ENCODE peak calls at places on chromosomes 16 and 17, in nine cellular contexts. N is RPMI7951; P is bronchial epithelial cell; W is activated CD4-positive, alpha-beta T cell treated with anti-CD3 and anti-CD28 coated beads for 48 hours; A is CD8-positive, alpha-beta T cell; X is HCT116; U is stromal cell of bone marrow; M is left lung; J is endothelial cell. R is an unnamed sample.

GRCh38 chr16:9860876-9861275 is 321.4 kb downstream of the GRIN2A start:
- DNase-seq in N (no peak), P (peak; percentile 31), W (no peak), A (no peak), X (no peak), U (no peak), M (no peak), J (no peak), R (no peak)

GRCh38 chr17:8438441-8438840 is 2.8 kb downstream of the NDEL1 start:
- DNase-seq in N (no peak), P (no peak), W (no peak), A (no peak), X (no peak), U (no peak), M (no peak), J (no peak), R (peak; percentile 41)

GRCh38 chr16:30948956-30949654 is at the start of gene ORAI3:
- DNase-seq in N (peak; percentile 67), P (peak; percentile 54), W (peak; percentile 58), A (no peak), X (no peak), U (peak; percentile 35), M (peak; percentile 98), J (peak; percentile 74), R (no peak)

GRCh38 chr17:65123757-65124675 is 13.2 kb upstream of the RGS9 start:
- DNase-seq in N (no peak), P (peak; percentile 66), W (no peak), A (no peak), X (no peak), U (no peak), M (no peak), J (no peak), R (no peak)

GRCh38 chr17:32445976-32446375 is 1.7 kb downstream of the PSMD11 start:
- DNase-seq in N (peak; percentile 33), P (peak; percentile 38), W (no peak), A (no peak), X (no peak), U (peak; percentile 32), M (no peak), J (no peak), R (no peak)

GRCh38 chr17:64148017-64148631 is 18.2 kb upstream of the ERN1 start:
- DNase-seq in N (no peak), P (peak; percentile 11), W (no peak), A (no peak), X (no peak), U (no peak), M (no peak), J (no peak), R (peak; percentile 23)

GRCh38 chr17:55730380-55730779 is 7.7 kb upstream of the TMEM100 start:
- DNase-seq in N (no peak), P (no peak), W (no peak), A (no peak), X (no peak), U (no peak), M (no peak), J (no peak), R (no peak)

GRCh38 chr16:52294660-52295059 is 252.3 kb downstream of the TOX3 start:
- DNase-seq in N (no peak), P (no peak), W (no peak), A (no peak), X (no peak), U (no peak), M (no peak), J (no peak), R (no peak)

GRCh38 chr17:43338886-43339516 is 59.8 kb upstream of the ARL4D start:
- DNase-seq in N (peak; percentile 68), P (peak; percentile 46), W (peak; percentile 78), A (peak; percentile 39), X (no peak), U (peak; percentile 25), M (peak; percentile 79), J (peak; percentile 69), R (peak; percentile 44)

GRCh38 chr17:7549401-7550055 is 670 bp downstream of the TNFSF12 start:
- DNase-seq in N (no peak), P (no peak), W (peak; percentile 63), A (no peak), X (no peak), U (no peak), M (no peak), J (no peak), R (no peak)

GRCh38 chr16:67055712-67056487 is 27.0 kb downstream of the CBFB start:
- DNase-seq in N (peak; percentile 96), P (peak; percentile 98), W (peak; percentile 30), A (no peak), X (no peak), U (peak; percentile 93), M (no peak), J (no peak), R (no peak)

GRCh38 chr17:82221341-82221902 is 7.4 kb upstream of the SLC16A3 start:
- DNase-seq in N (no peak), P (no peak), W (no peak), A (no peak), X (no peak), U (no peak), M (no peak), J (no peak), R (no peak)

GRCh38 chr17:60695960-60696359 is 18.3 kb downstream of the BCAS3 start:
- DNase-seq in N (no peak), P (peak; percentile 64), W (no peak), A (no peak), X (no peak), U (no peak), M (no peak), J (no peak), R (no peak)

GRCh38 chr16:89499767-89500166 is 8.4 kb upstream of the SPG7 start:
- DNase-seq in N (no peak), P (no peak), W (no peak), A (no peak), X (no peak), U (no peak), M (peak; percentile 3), J (no peak), R (no peak)

GRCh38 chr16:10598157-10598556 is 17.8 kb upstream of the EMP2 start:
- DNase-seq in N (no peak), P (peak; percentile 13), W (no peak), A (no peak), X (no peak), U (no peak), M (no peak), J (no peak), R (no peak)

GRCh38 chr17:41163828-41164227 is 3.3 kb upstream of the KRTAP4-4 start:
- DNase-seq in N (no peak), P (peak; percentile 54), W (no peak), A (no peak), X (no peak), U (no peak), M (no peak), J (no peak), R (no peak)

GRCh38 chr17:37179893-37180292 is 195.9 kb upstream of the C17orf78 start:
- DNase-seq in N (peak; percentile 38), P (peak; percentile 92), W (no peak), A (no peak), X (peak; percentile 10), U (no peak), M (no peak), J (no peak), R (no peak)

GRCh38 chr16:17160285-17160854 is 310.4 kb downstream of the XYLT1 start:
- DNase-seq in N (no peak), P (no peak), W (no peak), A (no peak), X (no peak), U (no peak), M (no peak), J (no peak), R (no peak)

GRCh38 chr16:2963611-2964415 is at the start of gene KREMEN2:
- DNase-seq in N (peak; percentile 33), P (peak; percentile 34), W (peak; percentile 64), A (no peak), X (peak; percentile 74), U (no peak), M (peak; percentile 80), J (no peak), R (no peak)

GRCh38 chr17:673200-673681 is 41.4 kb downstream of the VPS53 start:
- DNase-seq in N (no peak), P (no peak), W (no peak), A (no peak), X (no peak), U (no peak), M (no peak), J (no peak), R (no peak)

GRCh38 chr16:46650224-46650623 is 29.0 kb upstream of the SHCBP1 start:
- DNase-seq in N (peak; percentile 83), P (no peak), W (no peak), A (no peak), X (no peak), U (peak; percentile 79), M (no peak), J (no peak), R (no peak)

GRCh38 chr17:34435182-34435928 is 72.3 kb upstream of the CCL1 start:
- DNase-seq in N (no peak), P (no peak), W (no peak), A (no peak), X (no peak), U (no peak), M (no peak), J (no peak), R (no peak)

GRCh38 chr17:5912927-5913565 is 157.1 kb upstream of the WSCD1 start:
- DNase-seq in N (no peak), P (no peak), W (no peak), A (no peak), X (no peak), U (no peak), M (no peak), J (no peak), R (no peak)

GRCh38 chr16:49977427-49977826 is 47.6 kb upstream of the CNEP1R1 start:
- DNase-seq in N (no peak), P (no peak), W (no peak), A (no peak), X (no peak), U (no peak), M (no peak), J (no peak), R (no peak)

GRCh38 chr16:84065536-84066132 is 23.0 kb upstream of the SLC38A8 start:
- DNase-seq in N (peak; percentile 50), P (peak; percentile 61), W (peak; percentile 54), A (no peak), X (peak; percentile 48), U (peak; percentile 25), M (no peak), J (peak; percentile 54), R (no peak)

GRCh38 chr16:81866820-81867440 is 87.8 kb downstream of the PLCG2 start:
- DNase-seq in N (peak; percentile 7), P (no peak), W (no peak), A (no peak), X (no peak), U (no peak), M (peak; percentile 92), J (no peak), R (no peak)

R was measured in Jurkat, Clone E6-1.